ENCODE peak calls at places on chromosomes 2 and 18, in nine cellular contexts. C, O, F, Z, R, V, T, W and G are unnamed samples. For H3K9me3 and H3K27me3, the result is how much of the 10 kb centered on the place peaks cover.

GRCh38 chr2:132374961-132375360 is 41.6 kb upstream of the GPR39 start:
- DNase-seq in W (no peak), Z (no peak), F (peak), R (no peak), T (no peak), C (no peak), V (no peak), O (no peak), G (no peak)

GRCh38 chr2:118697771-118698170 is 149.7 kb downstream of the EN1 start:
- DNase-seq in R (no peak), V (no peak), F (no peak), Z (no peak), C (no peak), O (no peak), T (no peak), W (no peak), G (no peak)

GRCh38 chr2:161166538-161167409 is 6.5 kb downstream of the TANK start:
- DNase-seq in V (no peak), T (peak), O (no peak), C (peak), R (peak), W (no peak), F (no peak), Z (no peak), G (no peak)

GRCh38 chr2:200432296-200432695 is 77.6 kb downstream of the KCTD18 start:
- DNase-seq in W (no peak), Z (no peak), V (no peak), T (no peak), C (no peak), O (no peak), R (no peak), F (no peak), G (no peak)

GRCh38 chr2:149598014-149598395 is 10.4 kb upstream of the MMADHC start:
- DNase-seq in F (no peak), W (no peak), R (no peak), V (no peak), T (no peak), C (no peak), O (no peak), Z (no peak), G (no peak)

GRCh38 chr2:70765507-70765906 is 2.5 kb downstream of the ADD2 start:
- DNase-seq in O (no peak), F (no peak), W (no peak), T (no peak), V (no peak), C (no peak), R (no peak), Z (no peak), G (no peak)

GRCh38 chr2:218733615-218734021 is 23.0 kb downstream of the TTLL4 start:
- DNase-seq in Z (peak), V (peak), T (no peak), O (no peak), R (no peak), F (no peak), W (no peak), C (no peak), G (no peak)

GRCh38 chr18:23784811-23785245 is 95.6 kb downstream of the LAMA3 start:
- DNase-seq in T (no peak), Z (no peak), C (no peak), V (no peak), R (no peak), W (no peak), F (no peak), O (peak), G (no peak)

GRCh38 chr2:10028988-10029874 is 14.1 kb upstream of the KLF11 start:
- DNase-seq in C (peak), O (peak), T (peak), R (peak), V (peak), W (peak), Z (no peak), F (no peak), G (peak)

GRCh38 chr2:24101992-24102391 is 17.4 kb upstream of the TP53I3 start:
- DNase-seq in C (no peak), O (no peak), V (no peak), W (no peak), T (no peak), R (no peak), Z (no peak), F (no peak), G (no peak)

GRCh38 chr2:3171564-3172264 is 205.9 kb downstream of the EIPR1 start:
- DNase-seq in F (no peak), T (no peak), C (no peak), O (no peak), V (no peak), Z (peak), R (no peak), W (no peak), G (no peak)

GRCh38 chr18:44637210-44638051 is 43.3 kb upstream of the SETBP1 start:
- DNase-seq in F (no peak), Z (no peak), T (no peak), O (no peak), V (no peak), R (no peak), C (no peak), W (no peak), G (no peak)

GRCh38 chr2:132974477-132975050 is 304.6 kb upstream of the LYPD1 start:
- DNase-seq in W (no peak), Z (no peak), T (no peak), R (no peak), F (no peak), C (no peak), O (no peak), V (no peak), G (no peak)

GRCh38 chr2:177427316-177427715 is 34.7 kb downstream of the AGPS start:
- DNase-seq in V (no peak), R (no peak), Z (no peak), T (no peak), F (no peak), O (no peak), C (no peak), W (no peak), G (no peak)

GRCh38 chr2:177419274-177419673 is 26.7 kb downstream of the AGPS start:
- DNase-seq in W (no peak), F (no peak), V (no peak), C (no peak), O (no peak), R (no peak), T (no peak), Z (no peak), G (no peak)

GRCh38 chr2:177422271-177422670 is 29.7 kb downstream of the AGPS start:
- DNase-seq in R (no peak), Z (no peak), W (no peak), T (no peak), F (no peak), C (no peak), O (no peak), V (no peak), G (no peak)
- H3K9me3 ChIP-seq in R (under half), Z (under half), W (under half), T (under half), F (under half), C (under half), O (under half), V (under half), G (under half)

GRCh38 chr2:151989378-151989777 is 109.5 kb downstream of the CACNB4 start:
- DNase-seq in F (no peak), O (no peak), W (no peak), C (no peak), Z (no peak), V (no peak), R (no peak), T (no peak), G (no peak)
- H3K4me3 ChIP-seq in F (no peak), O (no peak), W (no peak), C (no peak), Z (no peak), V (no peak), R (no peak), T (no peak), G (no peak)

GRCh38 chr2:120254178-120254577 is 1.5 kb downstream of the RALB start:
- DNase-seq in F (no peak), C (no peak), R (no peak), V (no peak), O (no peak), Z (no peak), T (no peak), W (no peak), G (no peak)
- H3K27me3 ChIP-seq in F (under half), C (under half), R (under half), V (under half), O (under half), Z (under half), T (under half), W (under half), G (under half)

GRCh38 chr2:146094185-146094584 is 1574.3 kb upstream of the ZEB2 start:
- DNase-seq in O (no peak), R (no peak), W (no peak), V (no peak), F (no peak), C (no peak), Z (no peak), T (no peak), G (no peak)
- H3K9me3 ChIP-seq in O (under half), R (under half), W (under half), V (under half), F (under half), C (under half), Z (under half), T (under half), G (under half)